ENCODE peak calls at places on chromosome 15, in nine cellular contexts. R is Calu3, T is NB4, P is D721Med, Q is fibroblast of lung, C is transverse colon, W is mesothelial cell of epicardium, K is colonic mucosa, A is body of pancreas. Z is an unnamed sample.
A peak's percentile ranks its signal among the peaks of the same experiment; 100 is the strongest.

GRCh38 chr15:43518073-43518761 is 809 bp downstream of the MAP1A start:
- DNase-seq in R (no peak), T (peak; percentile 46), P (no peak), Q (peak; percentile 74), C (no peak), W (no peak), K (no peak), A (no peak), Z (no peak)

GRCh38 chr15:60935130-60935529 is 294.0 kb downstream of the RORA start:
- DNase-seq in R (no peak), T (no peak), P (no peak), Q (no peak), C (no peak), W (no peak), K (no peak), A (no peak), Z (no peak)

GRCh38 chr15:70856884-70857546 is 3.1 kb upstream of the LARP6 start:
- DNase-seq in R (peak; percentile 41), T (no peak), P (no peak), Q (peak; percentile 98), C (peak; percentile 47), W (no peak), K (peak; percentile 68), A (peak; percentile 61), Z (no peak)

GRCh38 chr15:97836003-97836402 is 124.5 kb upstream of the ARRDC4 start:
- DNase-seq in R (no peak), T (no peak), P (no peak), Q (no peak), C (no peak), W (no peak), K (no peak), A (no peak), Z (no peak)

GRCh38 chr15:80210612-80211554 is 41.1 kb downstream of the CTXND1 start:
- DNase-seq in R (no peak), T (peak; percentile 31), P (no peak), Q (no peak), C (no peak), W (no peak), K (peak; percentile 30), A (no peak), Z (no peak)

GRCh38 chr15:66233487-66234415 is 19.8 kb downstream of the MEGF11 start:
- DNase-seq in R (no peak), T (peak; percentile 31), P (no peak), Q (peak; percentile 3), C (no peak), W (no peak), K (no peak), A (no peak), Z (no peak)

GRCh38 chr15:41993447-41994170 is 21.3 kb upstream of the EHD4 start:
- DNase-seq in R (no peak), T (no peak), P (no peak), Q (no peak), C (no peak), W (no peak), K (no peak), A (no peak), Z (no peak)

GRCh38 chr15:44596511-44597010 is 59.6 kb downstream of the EIF3J start:
- DNase-seq in R (no peak), T (no peak), P (no peak), Q (no peak), C (no peak), W (no peak), K (no peak), A (no peak), Z (no peak)

GRCh38 chr15:75620776-75621536 is 4.6 kb downstream of the SNUPN start:
- DNase-seq in R (peak; percentile 34), T (peak; percentile 56), P (no peak), Q (peak; percentile 95), C (peak; percentile 67), W (no peak), K (peak; percentile 54), A (peak; percentile 69), Z (peak; percentile 31)

GRCh38 chr15:85858586-85859375 is 64.1 kb upstream of the KLHL25 start:
- DNase-seq in R (peak; percentile 88), T (peak; percentile 77), P (peak; percentile 60), Q (peak; percentile 39), C (peak; percentile 80), W (peak; percentile 72), K (peak; percentile 81), A (peak; percentile 64), Z (peak; percentile 38)

GRCh38 chr15:68228143-68228970 is 1.2 kb downstream of the CLN6 start:
- DNase-seq in R (no peak), T (peak; percentile 71), P (no peak), Q (peak; percentile 23), C (no peak), W (no peak), K (no peak), A (no peak), Z (no peak)

GRCh38 chr15:82139823-82140268 is 94.0 kb upstream of the MEX3B start:
- DNase-seq in R (no peak), T (peak; percentile 38), P (no peak), Q (peak; percentile 58), C (no peak), W (no peak), K (no peak), A (no peak), Z (no peak)

GRCh38 chr15:39466428-39466827 is 114.5 kb upstream of the THBS1 start:
- DNase-seq in R (no peak), T (no peak), P (no peak), Q (no peak), C (peak; percentile 21), W (no peak), K (peak; percentile 35), A (peak; percentile 49), Z (no peak)

GRCh38 chr15:81279621-81280051 is 44.3 kb downstream of the STARD5 start:
- DNase-seq in R (no peak), T (no peak), P (no peak), Q (no peak), C (no peak), W (no peak), K (no peak), A (no peak), Z (peak; percentile 37)

GRCh38 chr15:85024509-85025336 is 43.1 kb downstream of the PDE8A start:
- DNase-seq in R (peak; percentile 43), T (peak; percentile 32), P (no peak), Q (peak; percentile 88), C (no peak), W (no peak), K (no peak), A (no peak), Z (no peak)

GRCh38 chr15:51782357-51782896 is 31.0 kb downstream of the TMOD2 start:
- DNase-seq in R (peak; percentile 12), T (peak; percentile 55), P (no peak), Q (no peak), C (no peak), W (no peak), K (no peak), A (no peak), Z (no peak)
- TF ChIP-seq CTCF in R (no peak), T (peak; percentile 36), P (peak; percentile 36), Q (peak; percentile 36), C (peak; percentile 15), W (no peak), K (no peak), A (no peak), Z (no peak)

DNA sequence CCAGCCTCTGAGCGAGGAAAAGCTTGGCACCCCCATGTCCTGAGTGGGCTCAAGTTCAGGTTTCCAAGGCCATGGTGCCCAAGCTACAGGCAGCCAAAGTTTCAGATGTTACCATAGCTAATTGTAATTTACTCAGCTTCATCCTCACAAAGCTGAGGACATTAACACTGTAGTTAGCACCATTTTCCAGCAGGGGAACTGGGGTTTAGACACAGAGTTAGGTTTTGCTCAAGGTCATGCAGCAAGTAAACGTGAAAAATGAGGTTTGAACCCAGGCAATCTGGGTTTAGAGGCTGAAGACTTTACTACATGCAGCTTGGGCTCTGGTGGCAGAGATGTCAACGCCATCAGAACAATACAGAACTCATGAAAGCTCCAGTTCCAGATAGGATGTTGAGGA is 199.0 kb downstream of the TJP1 start:
- DNase-seq in R (no peak), T (no peak), P (no peak), Q (no peak), C (no peak), W (no peak), K (no peak), A (no peak), Z (no peak)
- TF ChIP-seq CTCF in R (no peak), T (no peak), P (no peak), Q (no peak), C (no peak), W (no peak), K (no peak), A (no peak), Z (no peak)

DNA sequence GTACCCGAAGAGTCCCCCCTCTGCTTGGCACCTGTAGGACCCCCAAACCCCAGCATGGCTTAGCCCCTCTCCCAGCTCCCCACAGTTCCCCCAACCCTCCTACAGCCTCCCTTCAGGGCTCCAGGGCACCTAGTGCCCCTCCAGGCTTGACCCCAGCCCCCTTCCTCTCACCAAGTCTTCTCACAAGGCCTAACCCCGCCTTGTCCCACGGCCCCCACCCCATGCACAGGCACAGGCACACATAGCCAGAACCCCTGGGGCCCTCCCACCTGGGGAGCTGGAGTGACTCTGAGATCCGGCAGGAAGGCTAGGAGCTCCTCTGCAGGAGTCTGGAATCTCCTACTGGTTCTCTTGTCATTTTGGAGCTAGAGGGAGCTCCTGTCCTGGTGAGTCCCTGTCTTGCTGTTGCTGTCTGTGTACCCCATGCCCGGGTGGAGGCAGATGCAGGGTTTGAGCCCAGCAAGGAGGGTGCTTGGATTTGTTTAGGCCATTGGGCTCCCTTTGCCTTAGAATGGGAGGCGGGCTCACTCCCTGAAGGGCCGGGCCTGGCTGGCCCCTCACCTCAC is 39.6 kb downstream of the KLF13 start:
- DNase-seq in R (no peak), T (peak; percentile 48), P (no peak), Q (no peak), C (peak; percentile 49), W (no peak), K (peak; percentile 45), A (peak; percentile 55), Z (peak; percentile 26)
- TF ChIP-seq CTCF in R (no peak), T (peak; percentile 2), P (no peak), Q (peak; percentile 26), C (no peak), W (no peak), K (no peak), A (peak; percentile 18), Z (no peak)

GRCh38 chr15:94670436-94671034 is 439.2 kb downstream of the MCTP2 start:
- DNase-seq in R (no peak), T (peak; percentile 57), P (no peak), Q (peak; percentile 32), C (no peak), W (no peak), K (no peak), A (no peak), Z (no peak)

GRCh38 chr15:94671845-94672524 is 440.6 kb downstream of the MCTP2 start:
- DNase-seq in R (no peak), T (no peak), P (no peak), Q (peak; percentile 57), C (no peak), W (no peak), K (no peak), A (no peak), Z (no peak)

GRCh38 chr15:94665687-94666441 is 434.5 kb downstream of the MCTP2 start:
- DNase-seq in R (no peak), T (no peak), P (no peak), Q (no peak), C (no peak), W (no peak), K (no peak), A (no peak), Z (no peak)

GRCh38 chr15:94666553-94666952 is 435.2 kb downstream of the MCTP2 start:
- DNase-seq in R (no peak), T (peak; percentile 18), P (no peak), Q (no peak), C (no peak), W (no peak), K (no peak), A (no peak), Z (no peak)

GRCh38 chr15:94667109-94667508 is 435.7 kb downstream of the MCTP2 start:
- DNase-seq in R (no peak), T (no peak), P (no peak), Q (no peak), C (no peak), W (no peak), K (no peak), A (no peak), Z (no peak)
- TF ChIP-seq CTCF in R (no peak), T (no peak), P (no peak), Q (no peak), C (no peak), W (no peak), K (no peak), A (no peak), Z (no peak)